ENCODE peak calls at places on chromosomes 11 and 22, in six cellular contexts. D is stimulated activated CD4-positive, alpha-beta T cell treated with anti-CD3 and anti-CD28 coated beads, TNF-alpha, amount 100 ng/mL, for 48 hours; C is frontal cortex; J is pons; I is NCI-H69; A is activated T-cell treated with anti-CD3 and anti-CD28 coated beads, Interleukin-2, amount 50 U/mL, for 1 hour. V is an unnamed sample.

GRCh38 chr22:49676230-49676629 is 151.4 kb downstream of the BRD1 start:
- DNase-seq in D (no peak), C (no peak), J (no peak), I (no peak), A (no peak), V (no peak)

GRCh38 chr11:130071211-130071712 is 1.6 kb downstream of the APLP2 start:
- DNase-seq in D (no peak), C (peak), J (peak), I (peak), A (no peak), V (no peak)

GRCh38 chr11:81987829-81988472 is 745.7 kb downstream of the FAM181B start:
- DNase-seq in D (no peak), C (no peak), J (no peak), I (no peak), A (no peak), V (no peak)

GRCh38 chr11:115420524-115420923 is 83.7 kb downstream of the CADM1 start:
- DNase-seq in D (no peak), C (no peak), J (no peak), I (peak), A (no peak), V (no peak)

GRCh38 chr11:68012843-68013610 is 2.9 kb downstream of the ALDH3B1 start:
- DNase-seq in D (no peak), C (no peak), J (no peak), I (no peak), A (no peak), V (no peak)

GRCh38 chr11:75468534-75469340 is 35.7 kb upstream of the KLHL35 start:
- DNase-seq in D (no peak), C (peak), J (no peak), I (peak), A (no peak), V (no peak)

GRCh38 chr22:29096736-29097669 is 24.2 kb downstream of the KREMEN1 start:
- DNase-seq in D (no peak), C (no peak), J (peak), I (peak), A (no peak), V (no peak)

GRCh38 chr11:119432484-119433368 is 9.8 kb upstream of the THY1 start:
- DNase-seq in D (no peak), C (no peak), J (no peak), I (peak), A (no peak), V (no peak)

GRCh38 chr11:85772700-85773099 is 38.2 kb downstream of the SYTL2 start:
- DNase-seq in D (no peak), C (no peak), J (no peak), I (no peak), A (no peak), V (no peak)

GRCh38 chr11:78149646-78150045 is 10.2 kb upstream of the ALG8 start:
- DNase-seq in D (no peak), C (peak), J (peak), I (no peak), A (no peak), V (no peak)

GRCh38 chr11:62708423-62709261 is 1.2 kb downstream of the GNG3 start:
- DNase-seq in D (peak), C (no peak), J (no peak), I (peak), A (peak), V (no peak)

GRCh38 chr11:69249641-69250502 is 44.1 kb upstream of the MYEOV start:
- DNase-seq in D (no peak), C (no peak), J (no peak), I (peak), A (no peak), V (no peak)

GRCh38 chr11:79039122-79039521 is 401.7 kb downstream of the TENM4 start:
- DNase-seq in D (no peak), C (no peak), J (no peak), I (peak), A (no peak), V (no peak)

GRCh38 chr11:79503028-79503427 is 62.2 kb upstream of the TENM4 start:
- DNase-seq in D (no peak), C (no peak), J (no peak), I (no peak), A (no peak), V (no peak)

GRCh38 chr22:40898850-40899357 is 37.0 kb upstream of the DNAJB7 start:
- DNase-seq in D (peak), C (peak), J (peak), I (peak), A (no peak), V (peak)

GRCh38 chr11:69640995-69641581 is at the start of gene CCND1:
- DNase-seq in D (no peak), C (peak), J (peak), I (peak), A (peak), V (peak)

GRCh38 chr11:13316528-13316961 is 39.0 kb downstream of the BMAL1 start:
- DNase-seq in D (no peak), C (no peak), J (no peak), I (peak), A (no peak), V (no peak)

GRCh38 chr11:79276900-79277299 is 163.9 kb downstream of the TENM4 start:
- DNase-seq in D (no peak), C (no peak), J (no peak), I (peak), A (no peak), V (no peak)

GRCh38 chr11:45857834-45858492 is 10.7 kb downstream of the CRY2 start:
- DNase-seq in D (no peak), C (peak), J (peak), I (peak), A (no peak), V (peak)

GRCh38 chr11:122634507-122634906 is 21.0 kb upstream of the UBASH3B start:
- DNase-seq in D (no peak), C (no peak), J (no peak), I (peak), A (no peak), V (no peak)

GRCh38 chr11:127238321-127238720 is 237.8 kb upstream of the KIRREL3 start:
- DNase-seq in D (no peak), C (no peak), J (no peak), I (peak), A (no peak), V (no peak)

GRCh38 chr11:70481625-70482528 is 83.5 kb downstream of the CTTN start:
- DNase-seq in D (no peak), C (no peak), J (no peak), I (no peak), A (no peak), V (no peak)